ENCODE peak calls at places on chromosomes 16 and 17, in ten cellular contexts. One of them, this sample, is unnamed. For H3K9me3, the result is how much of the 10 kb centered on the place peaks cover.

GRCh38 chr16:3857189-3858013 is 23.1 kb downstream of the CREBBP start:
- DNase-seq in CD8-positive, alpha-beta T cell: no peak
- DNase-seq in PC-3: no peak
- DNase-seq in hepatocyte: peak
- DNase-seq in fibroblast of lung: peak
- DNase-seq in transverse colon: peak
- DNase-seq in heart right ventricle: no peak
- DNase-seq in IMR-90: peak
- DNase-seq in small intestine: no peak
- DNase-seq in CD4-positive, alpha-beta T cell: no peak
- DNase-seq in this sample: no peak

GRCh38 chr17:63847525-63848249 is 5.2 kb upstream of the SMARCD2 start:
- DNase-seq in small intestine: no peak
- DNase-seq in heart right ventricle: no peak
- DNase-seq in fibroblast of lung: no peak
- DNase-seq in IMR-90: no peak
- DNase-seq in PC-3: no peak
- DNase-seq in CD4-positive, alpha-beta T cell: no peak
- DNase-seq in CD8-positive, alpha-beta T cell: no peak
- DNase-seq in transverse colon: no peak
- DNase-seq in hepatocyte: no peak
- DNase-seq in this sample: no peak

GRCh38 chr16:89355686-89356085 is 134.7 kb downstream of the ANKRD11 start:
- DNase-seq in CD8-positive, alpha-beta T cell: no peak
- DNase-seq in PC-3: no peak
- DNase-seq in hepatocyte: no peak
- DNase-seq in transverse colon: no peak
- DNase-seq in CD4-positive, alpha-beta T cell: no peak
- DNase-seq in heart right ventricle: no peak
- DNase-seq in fibroblast of lung: no peak
- DNase-seq in IMR-90: no peak
- DNase-seq in small intestine: no peak
- DNase-seq in this sample: no peak

GRCh38 chr16:3484328-3485096 is 10.8 kb downstream of the C16orf90 start:
- DNase-seq in CD8-positive, alpha-beta T cell: no peak
- DNase-seq in hepatocyte: no peak
- DNase-seq in PC-3: no peak
- DNase-seq in heart right ventricle: no peak
- DNase-seq in transverse colon: no peak
- DNase-seq in CD4-positive, alpha-beta T cell: no peak
- DNase-seq in IMR-90: no peak
- DNase-seq in fibroblast of lung: no peak
- DNase-seq in small intestine: no peak
- DNase-seq in this sample: no peak

GRCh38 chr16:29025218-29025617 is 40.4 kb downstream of the LAT start:
- DNase-seq in CD4-positive, alpha-beta T cell: no peak
- DNase-seq in small intestine: no peak
- DNase-seq in transverse colon: no peak
- DNase-seq in heart right ventricle: no peak
- DNase-seq in CD8-positive, alpha-beta T cell: peak
- DNase-seq in IMR-90: no peak
- DNase-seq in hepatocyte: no peak
- DNase-seq in PC-3: no peak
- DNase-seq in fibroblast of lung: no peak
- DNase-seq in this sample: peak

GRCh38 chr17:74859439-74860228 is at the start of gene GRIN2C:
- DNase-seq in hepatocyte: peak
- DNase-seq in heart right ventricle: no peak
- DNase-seq in transverse colon: no peak
- DNase-seq in CD4-positive, alpha-beta T cell: no peak
- DNase-seq in small intestine: no peak
- DNase-seq in fibroblast of lung: no peak
- DNase-seq in PC-3: no peak
- DNase-seq in IMR-90: no peak
- DNase-seq in CD8-positive, alpha-beta T cell: peak
- DNase-seq in this sample: no peak

GRCh38 chr16:57127836-57128235 is 35.5 kb downstream of the CPNE2 start:
- DNase-seq in transverse colon: no peak
- DNase-seq in CD8-positive, alpha-beta T cell: no peak
- DNase-seq in PC-3: no peak
- DNase-seq in hepatocyte: no peak
- DNase-seq in IMR-90: no peak
- DNase-seq in CD4-positive, alpha-beta T cell: no peak
- DNase-seq in heart right ventricle: no peak
- DNase-seq in small intestine: no peak
- DNase-seq in fibroblast of lung: no peak
- DNase-seq in this sample: no peak

GRCh38 chr16:50547944-50548658 is at the start of gene NKD1:
- DNase-seq in PC-3: peak
- DNase-seq in CD4-positive, alpha-beta T cell: peak
- DNase-seq in IMR-90: peak
- DNase-seq in heart right ventricle: peak
- DNase-seq in small intestine: peak
- DNase-seq in transverse colon: peak
- DNase-seq in CD8-positive, alpha-beta T cell: peak
- DNase-seq in hepatocyte: peak
- DNase-seq in fibroblast of lung: peak
- DNase-seq in this sample: peak

GRCh38 chr17:29273924-29274323 is 20.0 kb downstream of the NUFIP2 start:
- DNase-seq in CD8-positive, alpha-beta T cell: no peak
- DNase-seq in small intestine: peak
- DNase-seq in PC-3: no peak
- DNase-seq in hepatocyte: no peak
- DNase-seq in transverse colon: no peak
- DNase-seq in fibroblast of lung: no peak
- DNase-seq in CD4-positive, alpha-beta T cell: no peak
- DNase-seq in IMR-90: no peak
- DNase-seq in heart right ventricle: no peak
- DNase-seq in this sample: no peak

GRCh38 chr17:4940625-4941021 is 555 bp downstream of the RNF167 start:
- DNase-seq in transverse colon: peak
- DNase-seq in hepatocyte: no peak
- DNase-seq in PC-3: no peak
- DNase-seq in IMR-90: no peak
- DNase-seq in fibroblast of lung: no peak
- DNase-seq in CD4-positive, alpha-beta T cell: peak
- DNase-seq in small intestine: peak
- DNase-seq in CD8-positive, alpha-beta T cell: peak
- DNase-seq in heart right ventricle: no peak
- DNase-seq in this sample: peak

GRCh38 chr17:59299400-59300092 is 31.9 kb upstream of the YPEL2 start:
- DNase-seq in small intestine: peak
- DNase-seq in CD8-positive, alpha-beta T cell: no peak
- DNase-seq in hepatocyte: no peak
- DNase-seq in heart right ventricle: no peak
- DNase-seq in PC-3: no peak
- DNase-seq in transverse colon: no peak
- DNase-seq in IMR-90: no peak
- DNase-seq in CD4-positive, alpha-beta T cell: no peak
- DNase-seq in fibroblast of lung: no peak
- DNase-seq in this sample: no peak

GRCh38 chr17:14014647-14015046 is 54.7 kb upstream of the COX10 start:
- DNase-seq in CD8-positive, alpha-beta T cell: no peak
- DNase-seq in heart right ventricle: no peak
- DNase-seq in IMR-90: peak
- DNase-seq in PC-3: no peak
- DNase-seq in hepatocyte: no peak
- DNase-seq in small intestine: no peak
- DNase-seq in transverse colon: no peak
- DNase-seq in CD4-positive, alpha-beta T cell: no peak
- DNase-seq in fibroblast of lung: no peak
- DNase-seq in this sample: no peak

GRCh38 chr16:79715088-79715487 is 114.6 kb upstream of the MAF start:
- DNase-seq in small intestine: no peak
- DNase-seq in transverse colon: no peak
- DNase-seq in IMR-90: no peak
- DNase-seq in PC-3: no peak
- DNase-seq in heart right ventricle: no peak
- DNase-seq in fibroblast of lung: peak
- DNase-seq in hepatocyte: peak
- DNase-seq in CD4-positive, alpha-beta T cell: no peak
- DNase-seq in CD8-positive, alpha-beta T cell: no peak
- DNase-seq in this sample: no peak

GRCh38 chr16:35195864-35196216 is 1736.4 kb downstream of the TP53TG3F start:
- DNase-seq in heart right ventricle: no peak
- DNase-seq in IMR-90: no peak
- DNase-seq in transverse colon: no peak
- DNase-seq in small intestine: no peak
- DNase-seq in CD8-positive, alpha-beta T cell: no peak
- DNase-seq in CD4-positive, alpha-beta T cell: no peak
- DNase-seq in PC-3: no peak
- DNase-seq in fibroblast of lung: no peak
- DNase-seq in hepatocyte: no peak
- DNase-seq in this sample: no peak
- H3K9me3 ChIP-seq in heart right ventricle: under half
- H3K9me3 ChIP-seq in IMR-90: under half
- H3K9me3 ChIP-seq in transverse colon: under half
- H3K9me3 ChIP-seq in small intestine: under half
- H3K9me3 ChIP-seq in CD8-positive, alpha-beta T cell: under half
- H3K9me3 ChIP-seq in CD4-positive, alpha-beta T cell: under half
- H3K9me3 ChIP-seq in PC-3: under half
- H3K9me3 ChIP-seq in fibroblast of lung: under half
- H3K9me3 ChIP-seq in hepatocyte: under half
- H3K9me3 ChIP-seq in this sample: under half

GRCh38 chr16:848510-849253 is 48.1 kb upstream of the GNG13 start:
- DNase-seq in small intestine: no peak
- DNase-seq in IMR-90: no peak
- DNase-seq in heart right ventricle: no peak
- DNase-seq in PC-3: no peak
- DNase-seq in hepatocyte: no peak
- DNase-seq in CD8-positive, alpha-beta T cell: no peak
- DNase-seq in transverse colon: no peak
- DNase-seq in CD4-positive, alpha-beta T cell: no peak
- DNase-seq in fibroblast of lung: no peak
- DNase-seq in this sample: no peak
- H3K9me3 ChIP-seq in small intestine: under half
- H3K9me3 ChIP-seq in IMR-90: under half
- H3K9me3 ChIP-seq in heart right ventricle: under half
- H3K9me3 ChIP-seq in PC-3: under half
- H3K9me3 ChIP-seq in hepatocyte: under half
- H3K9me3 ChIP-seq in CD8-positive, alpha-beta T cell: under half
- H3K9me3 ChIP-seq in transverse colon: under half
- H3K9me3 ChIP-seq in CD4-positive, alpha-beta T cell: under half
- H3K9me3 ChIP-seq in fibroblast of lung: under half
- H3K9me3 ChIP-seq in this sample: under half

GRCh38 chr17:82948957-82949356 is 109.1 kb upstream of the ZNF750 start:
- DNase-seq in fibroblast of lung: no peak
- DNase-seq in heart right ventricle: no peak
- DNase-seq in hepatocyte: no peak
- DNase-seq in IMR-90: no peak
- DNase-seq in PC-3: no peak
- DNase-seq in CD4-positive, alpha-beta T cell: no peak
- DNase-seq in CD8-positive, alpha-beta T cell: no peak
- DNase-seq in small intestine: no peak
- DNase-seq in transverse colon: no peak
- DNase-seq in this sample: no peak
- H3K9me3 ChIP-seq in fibroblast of lung: under half
- H3K9me3 ChIP-seq in heart right ventricle: under half
- H3K9me3 ChIP-seq in hepatocyte: under half
- H3K9me3 ChIP-seq in IMR-90: half or more
- H3K9me3 ChIP-seq in PC-3: under half
- H3K9me3 ChIP-seq in CD4-positive, alpha-beta T cell: under half
- H3K9me3 ChIP-seq in CD8-positive, alpha-beta T cell: under half
- H3K9me3 ChIP-seq in small intestine: under half
- H3K9me3 ChIP-seq in transverse colon: under half
- H3K9me3 ChIP-seq in this sample: under half

GRCh38 chr16:67919618-67920210 is 11.9 kb downstream of the CTRL start:
- DNase-seq in transverse colon: no peak
- DNase-seq in IMR-90: no peak
- DNase-seq in hepatocyte: no peak
- DNase-seq in CD4-positive, alpha-beta T cell: no peak
- DNase-seq in CD8-positive, alpha-beta T cell: no peak
- DNase-seq in PC-3: no peak
- DNase-seq in fibroblast of lung: no peak
- DNase-seq in heart right ventricle: no peak
- DNase-seq in small intestine: no peak
- DNase-seq in this sample: no peak

GRCh38 chr16:67917852-67918236 is 13.8 kb downstream of the CTRL start:
- DNase-seq in CD4-positive, alpha-beta T cell: no peak
- DNase-seq in CD8-positive, alpha-beta T cell: no peak
- DNase-seq in IMR-90: peak
- DNase-seq in transverse colon: no peak
- DNase-seq in hepatocyte: peak
- DNase-seq in fibroblast of lung: peak
- DNase-seq in heart right ventricle: no peak
- DNase-seq in small intestine: no peak
- DNase-seq in PC-3: peak
- DNase-seq in this sample: no peak

GRCh38 chr16:67917140-67917851 is 14.4 kb downstream of the CTRL start:
- DNase-seq in hepatocyte: no peak
- DNase-seq in CD8-positive, alpha-beta T cell: no peak
- DNase-seq in small intestine: no peak
- DNase-seq in heart right ventricle: peak
- DNase-seq in IMR-90: peak
- DNase-seq in CD4-positive, alpha-beta T cell: no peak
- DNase-seq in transverse colon: no peak
- DNase-seq in fibroblast of lung: no peak
- DNase-seq in PC-3: no peak
- DNase-seq in this sample: no peak

GRCh38 chr16:67915831-67916723 is 15.6 kb downstream of the CTRL start:
- DNase-seq in fibroblast of lung: no peak
- DNase-seq in CD4-positive, alpha-beta T cell: no peak
- DNase-seq in transverse colon: peak
- DNase-seq in small intestine: peak
- DNase-seq in CD8-positive, alpha-beta T cell: no peak
- DNase-seq in IMR-90: peak
- DNase-seq in heart right ventricle: no peak
- DNase-seq in hepatocyte: peak
- DNase-seq in PC-3: no peak
- DNase-seq in this sample: no peak

DNA sequence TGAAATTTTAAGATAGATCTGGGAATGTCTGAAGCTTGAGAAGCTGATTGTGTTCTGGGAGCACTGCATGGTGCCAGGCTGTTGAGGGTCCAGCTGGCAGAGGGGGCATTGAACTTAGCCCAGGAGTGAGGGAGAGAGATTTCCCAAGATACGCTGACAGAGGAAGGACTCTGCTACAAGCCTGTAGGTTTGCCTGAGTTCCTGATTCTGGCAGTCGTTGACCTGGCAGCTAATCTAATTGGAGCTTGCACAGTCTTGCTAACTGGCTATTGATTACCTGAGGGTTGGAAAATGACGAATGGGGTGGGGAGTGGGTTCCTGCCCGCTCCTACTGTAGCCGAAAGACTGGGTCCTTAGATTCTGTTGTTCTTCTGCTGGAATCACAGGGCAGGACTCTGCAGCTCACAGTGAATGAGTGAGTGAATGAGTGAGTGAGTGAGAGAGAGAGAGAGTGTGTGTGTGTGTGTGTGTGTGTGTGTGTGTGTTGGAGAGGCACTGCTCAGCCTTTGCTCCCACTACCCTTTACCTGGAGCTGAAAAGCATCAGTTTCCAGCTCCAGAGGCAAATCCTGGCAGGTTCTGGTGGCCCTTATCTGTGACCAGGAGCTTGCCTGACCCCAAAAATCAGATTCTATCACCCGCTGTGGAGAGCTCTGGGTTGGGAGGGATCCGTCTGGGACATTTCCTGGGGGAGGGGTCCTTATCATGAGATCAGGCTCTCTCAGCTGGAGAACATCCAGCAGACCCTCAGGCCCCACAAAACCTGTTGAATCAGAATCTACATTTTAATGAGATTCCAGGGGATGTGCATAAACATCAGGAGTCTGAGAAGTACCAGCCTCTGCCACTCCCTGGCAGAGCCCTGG is 16.7 kb downstream of the CTRL start:
- DNase-seq in heart right ventricle: no peak
- DNase-seq in fibroblast of lung: no peak
- DNase-seq in hepatocyte: no peak
- DNase-seq in transverse colon: no peak
- DNase-seq in small intestine: no peak
- DNase-seq in CD8-positive, alpha-beta T cell: no peak
- DNase-seq in PC-3: no peak
- DNase-seq in CD4-positive, alpha-beta T cell: no peak
- DNase-seq in IMR-90: no peak
- DNase-seq in this sample: no peak
- H3K9me3 ChIP-seq in heart right ventricle: under half
- H3K9me3 ChIP-seq in fibroblast of lung: under half
- H3K9me3 ChIP-seq in hepatocyte: under half
- H3K9me3 ChIP-seq in transverse colon: under half
- H3K9me3 ChIP-seq in small intestine: under half
- H3K9me3 ChIP-seq in CD8-positive, alpha-beta T cell: under half
- H3K9me3 ChIP-seq in PC-3: under half
- H3K9me3 ChIP-seq in CD4-positive, alpha-beta T cell: under half
- H3K9me3 ChIP-seq in IMR-90: under half
- H3K9me3 ChIP-seq in this sample: under half

This sample was measured in DND-41.